ENCODE peak calls at places on chromosome 22, in six cellular contexts. Q, N, D, Z, L and S are unnamed samples. For H3K4me1, the result is how much of the 10 kb centered on the place peaks cover.

GRCh38 chr22:19868333-19868732 is 13.7 kb upstream of the GNB1L start:
- DNase-seq in N (no peak), Q (no peak), L (no peak), Z (no peak), D (no peak), S (no peak)

GRCh38 chr22:20549232-20549841 is 41.9 kb downstream of the MED15 start:
- DNase-seq in L (no peak), N (no peak), Z (no peak), Q (no peak), D (no peak), S (no peak)

GRCh38 chr22:39994046-39994565 is 648 bp upstream of the FAM83F start:
- DNase-seq in D (no peak), L (no peak), Z (no peak), Q (no peak), N (no peak), S (no peak)

GRCh38 chr22:19969141-19969928 is 27.7 kb upstream of the TXNRD2 start:
- DNase-seq in D (no peak), L (no peak), N (no peak), Z (no peak), Q (no peak), S (no peak)

GRCh38 chr22:41831828-41832552 is 915 bp upstream of the SREBF2 start:
- DNase-seq in Z (no peak), N (no peak), L (no peak), D (no peak), Q (no peak), S (no peak)

GRCh38 chr22:49034836-49035817 is 792.5 kb downstream of the BRD1 start:
- DNase-seq in Z (no peak), L (peak), N (no peak), D (no peak), Q (no peak), S (no peak)

GRCh38 chr22:21568207-21569075 is 927 bp downstream of the UBE2L3 start:
- DNase-seq in N (peak), L (no peak), D (no peak), Z (no peak), Q (peak), S (no peak)

GRCh38 chr22:37777122-37777687 is 30.5 kb upstream of the GCAT start:
- DNase-seq in Z (no peak), N (peak), Q (no peak), L (no peak), D (peak), S (no peak)

GRCh38 chr22:40668611-40669390 is 10.5 kb upstream of the MCHR1 start:
- DNase-seq in Z (peak), N (no peak), Q (no peak), L (no peak), D (no peak), S (no peak)

GRCh38 chr22:40401981-40402406 is 31.6 kb downstream of the SGSM3 start:
- DNase-seq in Z (no peak), D (no peak), N (no peak), L (no peak), Q (no peak), S (no peak)

GRCh38 chr22:29331658-29332300 is 16.3 kb upstream of the RASL10A start:
- DNase-seq in Q (no peak), Z (no peak), D (no peak), L (no peak), N (no peak), S (no peak)

GRCh38 chr22:44144046-44144569 is 36.6 kb upstream of the PARVG start:
- DNase-seq in Z (no peak), D (no peak), L (no peak), N (no peak), Q (no peak), S (no peak)
- H3K4me1 ChIP-seq in Z (under half), D (half or more), L (under half), N (under half), Q (under half), S (under half)

GRCh38 chr22:46499798-46500174 is 37.6 kb downstream of the CELSR1 start:
- DNase-seq in Q (no peak), D (no peak), L (no peak), Z (no peak), N (no peak), S (no peak)
- H3K27ac ChIP-seq in Q (no peak), D (no peak), L (no peak), Z (peak), N (no peak), S (no peak)

DNA sequence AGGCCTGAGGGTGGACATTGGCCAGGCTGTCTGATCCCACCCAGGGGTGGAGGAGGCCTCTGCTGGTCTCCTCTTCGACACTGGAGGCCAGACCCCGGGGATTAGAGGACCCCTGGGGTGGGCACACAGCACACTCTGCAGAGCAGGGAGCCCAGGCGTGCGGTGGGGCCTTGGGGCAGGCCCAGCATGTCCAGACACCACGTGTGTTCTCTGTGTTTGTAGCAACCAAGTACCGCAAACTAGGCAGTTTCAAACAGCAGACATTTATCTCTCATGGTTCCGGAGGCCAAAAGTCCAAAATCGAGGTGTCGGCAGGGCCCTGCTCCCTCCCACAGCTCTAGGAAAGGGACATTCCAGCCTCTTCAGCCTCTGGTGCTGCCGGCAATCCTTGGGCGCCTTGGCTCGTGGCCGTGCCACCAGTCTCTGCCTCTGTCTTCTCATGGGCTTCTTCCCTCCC is 1.5 kb downstream of the PANX2 start:
- DNase-seq in Q (no peak), D (no peak), Z (no peak), N (no peak), L (peak), S (no peak)
- TF ChIP-seq POLR2A in Q (no peak), D (no peak), Z (no peak), N (no peak), L (no peak), S (no peak)

DNA sequence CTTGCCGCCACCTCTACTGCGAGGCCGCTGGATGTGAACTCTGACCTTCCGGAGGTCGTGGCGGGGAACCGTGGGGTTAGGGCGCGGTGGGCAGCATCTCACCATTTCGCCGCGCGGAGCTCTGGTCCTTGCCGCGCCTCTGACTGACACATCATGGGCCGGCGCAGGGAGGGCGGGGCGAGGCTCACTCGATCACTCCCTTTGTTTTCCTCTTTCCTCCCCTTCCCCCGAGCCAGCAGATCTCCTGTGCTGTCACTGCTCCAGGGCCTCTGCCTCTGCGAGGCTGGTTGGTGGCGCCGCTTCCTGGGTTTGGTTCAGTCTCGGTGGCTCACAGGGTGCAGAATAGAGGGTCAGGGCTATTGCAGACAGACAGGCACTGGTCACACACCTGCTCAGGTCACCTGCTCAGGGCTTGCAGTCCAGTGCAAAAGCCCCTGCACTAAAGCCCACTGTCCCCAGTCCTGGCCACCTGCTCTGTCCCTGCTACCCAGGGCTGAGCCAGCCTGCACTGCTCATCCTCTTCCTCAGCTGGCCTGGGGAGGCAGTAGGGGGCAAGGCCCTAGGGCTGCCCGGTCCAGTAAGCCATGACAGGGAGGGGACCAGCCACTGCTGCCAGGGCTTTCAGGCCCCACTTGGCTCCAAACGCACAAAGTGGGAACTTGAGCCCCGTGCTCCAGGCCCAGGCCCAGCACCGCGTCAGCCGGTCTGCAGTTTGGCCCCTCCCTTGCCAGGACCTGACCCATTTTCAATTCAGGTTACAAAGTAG is 36.2 kb downstream of the PISD start:
- DNase-seq in Q (peak), D (peak), Z (no peak), N (peak), L (peak), S (no peak)
- H3K4me1 ChIP-seq in Q (half or more), D (half or more), Z (under half), N (under half), L (under half), S (half or more)

DNA sequence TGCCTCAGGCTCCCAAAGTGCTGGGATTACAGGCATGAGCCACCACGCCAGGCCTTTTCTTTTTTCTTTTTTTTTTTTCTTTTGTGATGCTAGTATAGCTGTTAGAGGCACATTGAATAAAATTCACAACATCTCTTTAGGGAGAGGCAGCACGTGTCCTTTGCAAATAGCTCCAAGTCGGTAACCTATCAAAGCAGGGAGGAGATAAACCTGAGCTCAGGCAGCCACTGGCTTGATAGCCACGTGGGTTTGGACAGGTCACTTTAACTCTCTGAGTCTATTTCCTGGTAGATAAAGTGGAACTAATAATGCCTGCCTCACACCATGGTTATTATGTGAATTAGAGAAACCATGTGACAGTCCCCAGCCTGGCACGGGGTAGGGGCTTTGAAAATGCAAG is 43.1 kb upstream of the ATXN10 start:
- DNase-seq in N (no peak), D (no peak), L (no peak), Q (no peak), Z (no peak), S (no peak)
- H3K27ac ChIP-seq in N (no peak), D (no peak), L (no peak), Q (no peak), Z (peak), S (no peak)

GRCh38 chr22:31400023-31400397 is 606 bp downstream of the DRG1 start:
- DNase-seq in L (no peak), D (no peak), Q (no peak), Z (no peak), N (peak), S (no peak)

GRCh38 chr22:31393890-31394289 is 5.5 kb upstream of the DRG1 start:
- DNase-seq in Z (no peak), D (no peak), L (no peak), Q (peak), N (no peak), S (no peak)

GRCh38 chr22:31394326-31394725 is 5.1 kb upstream of the DRG1 start:
- DNase-seq in Z (no peak), L (no peak), Q (no peak), D (no peak), N (no peak), S (no peak)

DNA sequence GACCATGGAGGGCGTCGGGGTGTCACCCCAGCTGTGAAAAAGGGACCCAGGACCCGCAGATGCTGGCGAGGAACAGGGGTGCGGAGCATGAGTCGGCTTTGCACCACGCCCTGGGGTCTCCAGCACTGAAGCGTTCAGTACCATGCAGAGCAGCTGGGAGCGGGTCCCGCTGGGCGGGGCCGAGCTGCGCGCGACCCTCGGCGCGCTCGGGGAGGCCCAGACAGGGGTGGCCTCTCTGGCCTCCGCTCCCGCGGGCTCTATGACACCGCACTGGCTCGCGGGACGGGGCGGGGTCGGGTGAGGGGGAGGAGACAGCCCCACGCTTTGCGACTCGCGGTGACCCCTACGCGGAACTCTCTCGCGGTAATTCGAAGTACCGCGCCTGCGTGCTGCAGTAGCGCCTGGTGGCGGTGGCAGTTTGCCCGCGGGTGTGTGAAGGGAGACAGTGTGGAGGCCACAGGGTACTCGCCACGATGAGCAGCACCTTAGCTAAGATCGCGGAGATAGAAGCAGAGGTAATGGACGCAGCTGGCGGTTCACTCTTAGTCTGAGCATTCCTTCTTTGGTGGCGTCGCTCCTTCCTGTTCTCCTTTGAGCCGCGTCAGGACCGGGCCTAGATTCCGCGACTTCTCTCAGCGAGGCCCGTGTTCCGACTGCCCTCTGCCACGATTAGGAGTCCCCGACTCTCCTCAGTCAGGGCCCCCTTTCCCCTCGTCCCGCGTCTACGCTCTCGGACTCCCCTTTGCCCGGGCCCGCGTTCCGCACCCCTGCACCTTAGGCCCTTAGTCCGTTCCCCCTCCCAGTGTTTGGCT is at the start of gene DRG1:
- DNase-seq in Q (peak), L (peak), N (peak), D (peak), Z (peak), S (peak)
- TF ChIP-seq POLR2A in Q (peak), L (peak), N (peak), D (peak), Z (peak), S (peak)

DNA sequence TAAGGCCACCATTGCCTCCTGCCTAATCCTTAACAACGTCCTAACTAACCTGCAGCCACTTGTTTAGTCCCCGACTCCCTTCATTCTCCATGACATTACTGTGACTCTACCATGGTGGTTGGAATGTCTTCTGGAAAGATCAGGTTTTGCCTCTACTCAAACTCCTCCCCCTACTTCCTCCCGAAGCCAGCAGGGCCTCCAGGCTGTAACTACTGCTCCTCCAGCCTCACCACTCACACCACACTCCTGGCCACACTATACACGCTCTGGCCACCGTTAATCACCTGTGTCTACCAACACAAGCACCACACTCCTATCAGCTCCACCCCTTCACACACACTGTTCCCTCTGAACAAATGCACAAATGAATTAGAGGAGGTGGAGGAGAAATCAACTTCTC is 69.2 kb downstream of the PACSIN2 start:
- DNase-seq in L (no peak), Q (no peak), D (no peak), Z (no peak), N (no peak), S (no peak)
- H3K4me1 ChIP-seq in L (under half), Q (under half), D (half or more), Z (half or more), N (under half), S (half or more)

DNA sequence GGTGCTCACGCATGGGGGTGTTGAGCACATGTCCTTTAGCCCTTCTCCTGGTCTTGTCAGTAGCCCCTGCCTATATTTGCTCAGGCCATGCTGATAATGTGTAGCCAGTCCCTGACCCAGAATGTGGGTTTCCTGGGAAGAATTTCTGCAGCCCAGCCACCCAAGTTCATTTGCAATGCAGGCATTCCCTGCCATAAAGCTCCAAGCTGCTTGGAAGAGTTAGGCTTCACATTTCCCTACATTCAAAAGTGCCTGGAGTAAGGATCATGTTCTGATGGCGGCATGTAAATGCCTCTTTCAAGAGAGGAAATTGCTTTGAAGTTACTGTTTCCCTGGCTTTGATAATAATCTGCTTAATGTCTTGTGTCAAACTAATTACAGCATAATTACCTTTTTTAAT is 266.1 kb downstream of the MIAT start:
- DNase-seq in N (no peak), Q (no peak), L (no peak), Z (no peak), D (no peak), S (no peak)
- H3K27ac ChIP-seq in N (no peak), Q (no peak), L (no peak), Z (no peak), D (no peak), S (no peak)

GRCh38 chr22:47805394-47805935 is 1043.0 kb downstream of the TBC1D22A start:
- DNase-seq in D (no peak), Q (no peak), L (no peak), N (no peak), Z (no peak), S (peak)
- TF ChIP-seq POLR2A in D (no peak), Q (no peak), L (no peak), N (no peak), Z (no peak), S (no peak)